ENCODE peak calls at places on chromosomes 6 and 20, in four cellular contexts. Q is KBM-7, V is HFFc6, S is pancreas. G is an unnamed sample.

GRCh38 chr20:59010995-59011873 is 4.2 kb upstream of the CTSZ start:
- DNase-seq in V (peak; percentile 81), Q (peak; percentile 90), S (peak; percentile 14), G (peak; percentile 61)

GRCh38 chr6:55034752-55035151 is 139.6 kb upstream of the HCRTR2 start:
- DNase-seq in V (no peak), Q (peak; percentile 88), S (no peak), G (no peak)

GRCh38 chr6:90890681-90891337 is 303.9 kb upstream of the MAP3K7 start:
- DNase-seq in Q (no peak), V (no peak), S (no peak), G (no peak)

GRCh38 chr6:44373051-44373450 is 14.5 kb upstream of the CDC5L start:
- DNase-seq in Q (no peak), V (peak; percentile 17), S (no peak), G (peak; percentile 44)

GRCh38 chr6:33695451-33695855 is 16.0 kb downstream of the UQCC2 start:
- DNase-seq in V (no peak), S (no peak), Q (no peak), G (peak; percentile 50)

GRCh38 chr20:17895641-17896246 is 72.8 kb downstream of the SNX5 start:
- DNase-seq in S (no peak), V (peak; percentile 47), Q (no peak), G (no peak)

GRCh38 chr20:10832146-10832545 is 158.3 kb upstream of the JAG1 start:
- DNase-seq in V (no peak), Q (no peak), S (no peak), G (peak; percentile 83)

GRCh38 chr6:51466427-51466826 is 621.0 kb downstream of the PKHD1 start:
- DNase-seq in S (no peak), V (no peak), Q (no peak), G (no peak)

GRCh38 chr6:130293800-130294199 is 71.0 kb upstream of the SAMD3 start:
- DNase-seq in Q (peak; percentile 67), V (peak; percentile 73), S (no peak), G (peak; percentile 26)

GRCh38 chr6:23441813-23442212 is 684.2 kb upstream of the NRSN1 start:
- DNase-seq in Q (no peak), V (no peak), S (no peak), G (no peak)

GRCh38 chr6:37103169-37104039 is 66.5 kb upstream of the PIM1 start:
- DNase-seq in Q (peak; percentile 58), S (peak; percentile 96), V (no peak), G (no peak)

GRCh38 chr6:41406821-41407787 is 71.7 kb downstream of the NCR2 start:
- DNase-seq in S (no peak), V (no peak), Q (no peak), G (no peak)

GRCh38 chr20:38559764-38560163 is 21.2 kb upstream of the ADIG start:
- DNase-seq in S (no peak), V (peak; percentile 51), Q (no peak), G (no peak)

GRCh38 chr6:118263929-118264486 is 284.1 kb upstream of the PLN start:
- DNase-seq in S (no peak), Q (peak; percentile 20), V (no peak), G (no peak)

GRCh38 chr6:9002833-9003232 is 567.5 kb upstream of the SLC35B3 start:
- DNase-seq in Q (no peak), S (no peak), V (no peak), G (peak; percentile 87)